ENCODE peak calls at places on chromosomes 4 and X, in five cellular contexts. I, J, S, V and G are unnamed samples.

GRCh38 chr4:48896845-48897244 is 9.7 kb downstream of the OCIAD2 start:
- DNase-seq in J (no peak), S (no peak), I (no peak), V (no peak), G (no peak)

GRCh38 chr4:128600996-128601857 is 208.3 kb upstream of the JADE1 start:
- DNase-seq in V (no peak), S (peak), J (peak), I (peak), G (peak)

GRCh38 chrX:115948018-115948923 is 222.3 kb upstream of the AGTR2 start:
- DNase-seq in S (peak), I (no peak), V (peak), J (no peak), G (no peak)

GRCh38 chr4:6401797-6402196 is 70.6 kb downstream of the PPP2R2C start:
- DNase-seq in V (no peak), S (no peak), I (no peak), J (no peak), G (no peak)

GRCh38 chr4:54268151-54268550 is 39.1 kb downstream of the PDGFRA start:
- DNase-seq in S (no peak), I (no peak), J (no peak), V (no peak), G (no peak)

GRCh38 chr4:30719363-30720020 is 677 bp upstream of the PCDH7 start:
- DNase-seq in J (peak), I (peak), V (no peak), S (no peak), G (peak)

GRCh38 chr4:124060261-124060918 is 652.1 kb downstream of the ANKRD50 start:
- DNase-seq in S (no peak), I (no peak), J (peak), V (peak), G (peak)

GRCh38 chr4:6633091-6633906 is 7.2 kb upstream of the MRFAP1 start:
- DNase-seq in J (no peak), I (no peak), S (peak), V (no peak), G (no peak)

GRCh38 chr4:48270516-48270897 is 869 bp upstream of the TEC start:
- DNase-seq in V (no peak), I (peak), S (no peak), J (no peak), G (no peak)

GRCh38 chrX:13646154-13646549 is 6.8 kb upstream of the TCEANC start:
- DNase-seq in V (no peak), J (peak), I (peak), S (peak), G (peak)

GRCh38 chr4:2009651-2010233 is 968 bp upstream of the NELFA start:
- DNase-seq in S (peak), V (no peak), J (peak), I (peak), G (peak)
- TF ChIP-seq CTCF in S (peak), V (no peak), J (no peak), I (no peak), G (peak)

GRCh38 chrX:50814701-50815476 is 895 bp upstream of the SHROOM4 start:
- DNase-seq in S (no peak), V (no peak), J (no peak), I (no peak), G (peak)

GRCh38 chrX:50812995-50813842 is 775 bp downstream of the SHROOM4 start:
- DNase-seq in V (no peak), I (peak), S (no peak), J (peak), G (peak)

GRCh38 chrX:50818986-50819385 is 5.0 kb upstream of the SHROOM4 start:
- DNase-seq in V (no peak), J (no peak), I (no peak), S (no peak), G (no peak)

GRCh38 chrX:50813843-50814661 is at the start of gene SHROOM4:
- DNase-seq in S (peak), V (no peak), I (no peak), J (peak), G (peak)
- H3K27ac ChIP-seq in S (no peak), V (no peak), I (peak), J (peak), G (peak)

GRCh38 chr4:73743825-73744602 is 3.6 kb downstream of the CXCL8 start:
- DNase-seq in I (no peak), V (no peak), J (no peak), S (no peak), G (no peak)

GRCh38 chr4:73740353-73740778 is at the start of gene CXCL8:
- DNase-seq in J (peak), V (no peak), I (peak), S (peak), G (peak)

GRCh38 chr4:73742776-73743175 is 2.4 kb downstream of the CXCL8 start:
- DNase-seq in I (no peak), V (no peak), S (no peak), J (no peak), G (no peak)

DNA sequence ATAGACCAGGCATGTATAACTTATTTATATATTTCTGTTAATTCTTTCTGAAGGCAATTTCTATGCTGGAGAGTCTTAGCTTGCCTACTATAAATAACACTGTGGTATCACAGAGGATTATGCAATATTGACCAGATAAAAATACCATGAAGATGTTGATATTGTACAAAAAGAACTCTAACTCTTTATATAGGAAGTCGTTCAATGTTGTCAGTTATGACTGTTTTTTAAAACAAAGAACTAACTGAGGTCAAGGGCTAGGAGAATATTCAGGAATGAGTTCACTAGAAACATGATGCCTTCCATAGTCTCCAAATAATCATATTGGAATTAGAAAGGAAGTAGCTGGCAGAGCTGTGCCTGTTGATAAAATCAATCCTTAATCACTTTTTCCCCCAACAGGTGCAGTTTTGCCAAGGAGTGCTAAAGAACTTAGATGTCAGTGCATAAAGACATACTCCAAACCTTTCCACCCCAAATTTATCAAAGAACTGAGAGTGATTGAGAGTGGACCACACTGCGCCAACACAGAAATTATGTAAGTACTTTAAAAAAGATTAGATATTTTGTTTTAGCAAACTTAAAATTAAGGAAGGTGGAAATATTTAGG is 876 bp downstream of the CXCL8 start:
- DNase-seq in I (no peak), S (no peak), V (no peak), J (no peak), G (no peak)
- H3K4me3 ChIP-seq in I (peak), S (no peak), V (no peak), J (no peak), G (no peak)

DNA sequence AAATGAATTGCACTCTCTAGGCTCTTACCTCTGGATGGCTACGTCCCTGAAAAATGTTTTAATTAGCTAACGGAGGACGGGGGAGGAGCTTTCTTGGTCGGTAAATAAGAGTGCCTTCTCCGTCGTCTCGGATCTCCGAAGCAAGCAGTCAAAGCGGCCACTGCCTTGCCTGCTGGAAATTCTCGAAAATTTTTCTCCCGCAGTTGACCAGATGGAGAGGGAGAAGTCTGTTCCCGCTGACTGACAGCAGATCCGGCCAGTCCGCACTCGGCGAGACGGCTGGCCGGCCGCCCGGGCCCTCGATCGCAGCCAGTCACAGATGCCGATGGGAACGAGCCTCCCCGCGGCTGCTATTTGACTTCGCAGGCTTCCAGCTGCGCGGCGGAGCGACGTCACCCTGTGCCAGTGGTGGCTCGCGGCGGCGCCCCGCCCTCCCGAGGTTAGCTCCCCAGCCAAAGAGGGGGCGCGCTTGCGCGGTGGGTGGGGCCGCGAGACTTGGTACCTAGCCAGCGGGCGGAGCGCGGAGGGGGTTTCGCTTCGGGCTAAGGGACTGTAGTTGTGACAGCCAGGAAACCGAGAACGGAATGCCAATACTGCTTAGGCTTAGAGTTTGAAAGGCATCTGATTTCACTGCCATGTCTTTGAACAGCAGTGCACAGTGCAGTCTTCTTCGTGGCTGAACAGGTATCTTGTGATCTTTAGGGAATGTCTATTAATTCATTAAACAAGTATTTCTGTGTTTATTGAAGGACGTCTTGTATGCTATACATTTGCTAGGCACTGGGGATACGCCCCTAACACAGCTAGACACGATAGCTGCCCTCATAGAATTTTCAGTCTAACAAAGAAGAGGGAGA is at the start of gene PPM1K:
- DNase-seq in J (peak), V (peak), S (peak), I (peak), G (peak)
- TF ChIP-seq CTCF in J (no peak), V (no peak), S (peak), I (no peak), G (no peak)

DNA sequence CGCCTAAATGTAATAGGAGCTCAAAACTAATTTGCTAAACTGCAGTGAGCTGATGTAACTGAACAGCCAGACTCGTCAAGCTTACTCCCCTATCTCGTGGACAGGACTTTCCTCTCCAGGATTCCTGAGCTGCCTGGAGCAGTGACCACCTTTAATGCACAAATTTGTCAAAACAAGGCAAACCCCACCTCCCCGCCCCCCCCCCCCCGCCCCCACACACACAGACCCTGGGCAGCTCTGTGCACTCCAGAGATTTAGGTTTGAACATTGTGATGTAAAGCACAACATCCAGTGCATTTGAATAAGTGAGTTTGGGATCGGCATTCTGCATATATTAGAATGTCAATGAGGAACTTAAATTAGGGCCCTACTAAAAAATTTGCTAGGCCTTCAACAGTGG is 77.7 kb upstream of the DHX15 start:
- DNase-seq in I (no peak), V (no peak), J (no peak), S (no peak), G (no peak)
- H3K27ac ChIP-seq in I (no peak), V (no peak), J (no peak), S (no peak), G (no peak)

GRCh38 chrX:137051978-137052640 is 18.3 kb upstream of the GPR101 start:
- DNase-seq in S (peak), V (peak), I (peak), J (peak), G (peak)
- H3K4me3 ChIP-seq in S (peak), V (peak), I (peak), J (peak), G (peak)

DNA sequence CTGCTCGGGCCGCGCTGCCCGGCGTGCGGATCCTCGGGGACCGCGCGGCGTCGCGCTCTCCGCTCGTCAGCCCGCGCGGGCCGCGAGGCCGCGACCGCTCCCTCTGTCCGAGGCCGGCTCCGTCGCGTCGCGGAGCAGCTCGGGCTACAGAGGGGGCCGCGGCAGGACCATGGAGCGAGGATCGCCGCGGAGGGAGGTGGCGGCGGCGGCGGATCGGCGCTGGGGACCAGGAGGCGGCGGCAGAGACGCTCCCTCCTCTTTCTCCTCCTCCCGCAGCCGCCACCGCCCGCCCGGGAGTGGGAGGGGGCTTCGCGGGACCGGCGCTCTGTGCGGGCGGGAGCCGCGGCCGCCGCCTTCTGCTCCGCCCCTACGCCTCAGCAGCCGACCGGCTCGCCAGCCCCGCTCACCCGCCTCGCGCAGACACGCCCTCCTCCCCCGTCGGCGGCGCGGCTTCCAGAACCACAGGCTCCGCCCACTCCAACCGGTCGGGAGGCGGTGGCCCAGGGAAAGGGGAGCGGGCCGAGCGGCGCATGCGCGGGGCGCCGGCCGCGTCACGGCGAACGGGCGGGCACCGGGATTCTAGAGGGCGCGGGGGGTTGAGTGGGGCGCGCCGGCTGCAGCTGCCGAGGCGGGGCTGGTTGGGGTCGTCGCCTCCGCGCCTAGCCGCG is at the start of gene CASK:
- DNase-seq in J (peak), S (peak), I (peak), V (peak), G (peak)
- TF ChIP-seq CTCF in J (no peak), S (no peak), I (peak), V (no peak), G (no peak)

GRCh38 chr4:139918994-139919393 is 235.0 kb downstream of the MAML3 start:
- DNase-seq in J (no peak), S (no peak), V (no peak), I (no peak), G (no peak)
- H3K27ac ChIP-seq in J (peak), S (no peak), V (no peak), I (peak), G (peak)